ENCODE peak calls at places on chromosomes 3 and 15, in four cellular contexts. D is left colon, I is endothelial cell, C is KBM-7. Q is an unnamed sample.

GRCh38 chr3:115968871-115969270 is 345.6 kb downstream of the GAP43 start:
- DNase-seq in D (no peak), I (no peak), C (no peak), Q (no peak)

GRCh38 chr3:12557472-12558105 is 702 bp downstream of the MKRN2 start:
- DNase-seq in D (no peak), I (no peak), C (peak), Q (no peak)

GRCh38 chr3:12454076-12454807 is 30.0 kb upstream of the TSEN2 start:
- DNase-seq in D (no peak), I (no peak), C (no peak), Q (no peak)

GRCh38 chr3:67386446-67386845 is 268.0 kb downstream of the SUCLG2 start:
- DNase-seq in D (no peak), I (no peak), C (no peak), Q (no peak)

GRCh38 chr3:16865335-16865734 is 19.4 kb upstream of the PLCL2 start:
- DNase-seq in D (no peak), I (no peak), C (no peak), Q (no peak)

GRCh38 chr15:66921319-66921718 is 144.1 kb upstream of the SMAD3 start:
- DNase-seq in D (no peak), I (no peak), C (peak), Q (no peak)

GRCh38 chr3:110955301-110955880 is 116.2 kb upstream of the NECTIN3 start:
- DNase-seq in D (no peak), I (no peak), C (no peak), Q (no peak)

GRCh38 chr15:53549697-53550315 is 209.7 kb downstream of the WDR72 start:
- DNase-seq in D (no peak), I (no peak), C (peak), Q (no peak)

GRCh38 chr3:132660745-132661067 is 577 bp downstream of the UBA5 start:
- DNase-seq in D (no peak), I (no peak), C (no peak), Q (no peak)

GRCh38 chr3:172166890-172167289 is 127.5 kb downstream of the FNDC3B start:
- DNase-seq in D (no peak), I (no peak), C (no peak), Q (no peak)

GRCh38 chr3:150599611-150600297 is 3.4 kb upstream of the SELENOT start:
- DNase-seq in D (no peak), I (no peak), C (peak), Q (no peak)

GRCh38 chr15:66356069-66356358 is 471 bp downstream of the TIPIN start:
- DNase-seq in D (no peak), I (no peak), C (no peak), Q (no peak)

GRCh38 chr3:129694228-129694627 is 87.8 kb upstream of the PLXND1 start:
- DNase-seq in D (no peak), I (no peak), C (no peak), Q (no peak)

GRCh38 chr3:134601539-134602439 is 49.0 kb downstream of the KY start:
- DNase-seq in D (no peak), I (peak), C (no peak), Q (peak)

GRCh38 chr3:171371354-171371753 is 88.9 kb downstream of the TNIK start:
- DNase-seq in D (no peak), I (no peak), C (no peak), Q (no peak)

GRCh38 chr3:60555704-60556340 is 695.4 kb downstream of the FHIT start:
- DNase-seq in D (no peak), I (no peak), C (no peak), Q (no peak)

GRCh38 chr15:47516576-47517371 is 200.5 kb upstream of the SEMA6D start:
- DNase-seq in D (no peak), I (no peak), C (no peak), Q (no peak)

GRCh38 chr3:17974206-17974841 is 231.9 kb upstream of the TBC1D5 start:
- DNase-seq in D (no peak), I (no peak), C (no peak), Q (no peak)

GRCh38 chr15:39114690-39115378 is 466.0 kb upstream of the THBS1 start:
- DNase-seq in D (no peak), I (no peak), C (no peak), Q (no peak)

GRCh38 chr3:452221-452620 is 255.7 kb downstream of the CHL1 start:
- DNase-seq in D (no peak), I (no peak), C (no peak), Q (no peak)

GRCh38 chr3:34863485-34863884 is 775.8 kb upstream of the ARPP21 start:
- DNase-seq in D (no peak), I (no peak), C (peak), Q (no peak)

GRCh38 chr3:127385540-127385870 is 97.7 kb upstream of the PRR20G start:
- DNase-seq in D (no peak), I (no peak), C (no peak), Q (no peak)

Q was measured in SJCRH30.